ENCODE peak calls at places on chromosome 2, in nine cellular contexts. One of them, this sample, is unnamed.

GRCh38 chr2:207408086-207408794 is 121.5 kb upstream of the CREB1 start:
- DNase-seq in Caki2: no peak
- DNase-seq in globus pallidus: no peak
- DNase-seq in substantia nigra: no peak
- DNase-seq in NCI-H524: no peak
- DNase-seq in NCI-H2029: peak; percentile 98
- DNase-seq in tibial artery: no peak
- DNase-seq in K562: no peak
- DNase-seq in neural progenitor cell: no peak
- DNase-seq in this sample: no peak

GRCh38 chr2:202035089-202035940 is 1.7 kb downstream of the FZD7 start:
- DNase-seq in NCI-H524: peak; percentile 40
- DNase-seq in tibial artery: peak; percentile 85
- DNase-seq in K562: no peak
- DNase-seq in neural progenitor cell: peak; percentile 85
- DNase-seq in NCI-H2029: no peak
- DNase-seq in substantia nigra: no peak
- DNase-seq in Caki2: no peak
- DNase-seq in globus pallidus: no peak
- DNase-seq in this sample: no peak

GRCh38 chr2:60070166-60070565 is 483.3 kb downstream of the BCL11A start:
- DNase-seq in Caki2: no peak
- DNase-seq in NCI-H2029: no peak
- DNase-seq in tibial artery: no peak
- DNase-seq in globus pallidus: no peak
- DNase-seq in K562: no peak
- DNase-seq in neural progenitor cell: no peak
- DNase-seq in substantia nigra: no peak
- DNase-seq in NCI-H524: no peak
- DNase-seq in this sample: no peak

GRCh38 chr2:240624950-240625621 is at the start of gene GPR35:
- DNase-seq in NCI-H524: no peak
- DNase-seq in globus pallidus: no peak
- DNase-seq in Caki2: no peak
- DNase-seq in K562: peak; percentile 60
- DNase-seq in substantia nigra: no peak
- DNase-seq in neural progenitor cell: no peak
- DNase-seq in NCI-H2029: no peak
- DNase-seq in tibial artery: peak; percentile 68
- DNase-seq in this sample: peak; percentile 75

GRCh38 chr2:88239781-88240180 is 69.6 kb downstream of the THNSL2 start:
- DNase-seq in tibial artery: no peak
- DNase-seq in globus pallidus: no peak
- DNase-seq in Caki2: no peak
- DNase-seq in K562: peak; percentile 54
- DNase-seq in neural progenitor cell: no peak
- DNase-seq in NCI-H2029: no peak
- DNase-seq in substantia nigra: no peak
- DNase-seq in NCI-H524: no peak
- DNase-seq in this sample: peak; percentile 72

GRCh38 chr2:136080114-136080513 is 37.8 kb downstream of the CXCR4 start:
- DNase-seq in globus pallidus: no peak
- DNase-seq in NCI-H524: no peak
- DNase-seq in tibial artery: no peak
- DNase-seq in neural progenitor cell: no peak
- DNase-seq in Caki2: no peak
- DNase-seq in NCI-H2029: no peak
- DNase-seq in substantia nigra: no peak
- DNase-seq in K562: no peak
- DNase-seq in this sample: no peak

GRCh38 chr2:108927936-108928659 is 60.9 kb downstream of the EDAR start:
- DNase-seq in K562: peak; percentile 61
- DNase-seq in Caki2: peak; percentile 43
- DNase-seq in NCI-H524: peak; percentile 3
- DNase-seq in tibial artery: no peak
- DNase-seq in neural progenitor cell: peak; percentile 72
- DNase-seq in globus pallidus: peak; percentile 29
- DNase-seq in NCI-H2029: peak; percentile 21
- DNase-seq in substantia nigra: no peak
- DNase-seq in this sample: peak; percentile 27

GRCh38 chr2:112754562-112754961 is 9.8 kb downstream of the CKAP2L start:
- DNase-seq in NCI-H524: no peak
- DNase-seq in globus pallidus: no peak
- DNase-seq in neural progenitor cell: no peak
- DNase-seq in NCI-H2029: no peak
- DNase-seq in tibial artery: no peak
- DNase-seq in substantia nigra: no peak
- DNase-seq in Caki2: no peak
- DNase-seq in K562: no peak
- DNase-seq in this sample: no peak

GRCh38 chr2:188138313-188138712 is 153.4 kb upstream of the GULP1 start:
- DNase-seq in NCI-H524: no peak
- DNase-seq in neural progenitor cell: no peak
- DNase-seq in globus pallidus: no peak
- DNase-seq in NCI-H2029: no peak
- DNase-seq in K562: no peak
- DNase-seq in Caki2: no peak
- DNase-seq in substantia nigra: no peak
- DNase-seq in tibial artery: no peak
- DNase-seq in this sample: no peak

GRCh38 chr2:11365096-11365856 is 20.8 kb upstream of the ROCK2 start:
- DNase-seq in tibial artery: no peak
- DNase-seq in NCI-H524: peak; percentile 19
- DNase-seq in K562: no peak
- DNase-seq in Caki2: no peak
- DNase-seq in NCI-H2029: no peak
- DNase-seq in neural progenitor cell: peak; percentile 83
- DNase-seq in substantia nigra: no peak
- DNase-seq in globus pallidus: no peak
- DNase-seq in this sample: no peak

GRCh38 chr2:195480121-195480520 is 176.9 kb upstream of the SLC39A10 start:
- DNase-seq in substantia nigra: no peak
- DNase-seq in NCI-H2029: no peak
- DNase-seq in neural progenitor cell: no peak
- DNase-seq in tibial artery: no peak
- DNase-seq in NCI-H524: no peak
- DNase-seq in K562: no peak
- DNase-seq in Caki2: no peak
- DNase-seq in globus pallidus: no peak
- DNase-seq in this sample: no peak

GRCh38 chr2:206274434-206275273 is at the start of gene ZDBF2:
- DNase-seq in NCI-H2029: peak; percentile 30
- DNase-seq in tibial artery: peak; percentile 69
- DNase-seq in K562: peak; percentile 34
- DNase-seq in neural progenitor cell: peak; percentile 89
- DNase-seq in globus pallidus: peak; percentile 5
- DNase-seq in Caki2: peak; percentile 55
- DNase-seq in NCI-H524: peak; percentile 14
- DNase-seq in substantia nigra: no peak
- DNase-seq in this sample: no peak

GRCh38 chr2:120287183-120288015 is 34.7 kb downstream of the RALB start:
- DNase-seq in neural progenitor cell: no peak
- DNase-seq in NCI-H2029: no peak
- DNase-seq in Caki2: peak; percentile 91
- DNase-seq in substantia nigra: no peak
- DNase-seq in K562: no peak
- DNase-seq in globus pallidus: no peak
- DNase-seq in tibial artery: no peak
- DNase-seq in NCI-H524: no peak
- DNase-seq in this sample: peak; percentile 98

GRCh38 chr2:128325665-128326181 is 7.1 kb upstream of the HS6ST1 start:
- DNase-seq in NCI-H2029: no peak
- DNase-seq in NCI-H524: no peak
- DNase-seq in tibial artery: peak; percentile 89
- DNase-seq in neural progenitor cell: no peak
- DNase-seq in Caki2: no peak
- DNase-seq in substantia nigra: no peak
- DNase-seq in K562: no peak
- DNase-seq in globus pallidus: no peak
- DNase-seq in this sample: no peak

GRCh38 chr2:72330673-72331072 is 183.0 kb upstream of the CYP26B1 start:
- DNase-seq in NCI-H524: no peak
- DNase-seq in K562: peak; percentile 5
- DNase-seq in NCI-H2029: no peak
- DNase-seq in Caki2: no peak
- DNase-seq in tibial artery: no peak
- DNase-seq in neural progenitor cell: no peak
- DNase-seq in globus pallidus: no peak
- DNase-seq in substantia nigra: no peak
- DNase-seq in this sample: no peak

GRCh38 chr2:595141-595805 is 81.9 kb downstream of the TMEM18 start:
- DNase-seq in K562: no peak
- DNase-seq in tibial artery: no peak
- DNase-seq in neural progenitor cell: no peak
- DNase-seq in substantia nigra: no peak
- DNase-seq in NCI-H2029: no peak
- DNase-seq in NCI-H524: no peak
- DNase-seq in globus pallidus: no peak
- DNase-seq in Caki2: no peak
- DNase-seq in this sample: no peak

GRCh38 chr2:67054725-67055124 is 342.4 kb upstream of the ETAA1 start:
- DNase-seq in NCI-H524: no peak
- DNase-seq in substantia nigra: no peak
- DNase-seq in neural progenitor cell: no peak
- DNase-seq in Caki2: no peak
- DNase-seq in K562: no peak
- DNase-seq in NCI-H2029: no peak
- DNase-seq in globus pallidus: no peak
- DNase-seq in tibial artery: no peak
- DNase-seq in this sample: no peak

GRCh38 chr2:72936669-72937355 is 19.5 kb downstream of the EMX1 start:
- DNase-seq in NCI-H524: no peak
- DNase-seq in Caki2: no peak
- DNase-seq in K562: no peak
- DNase-seq in NCI-H2029: no peak
- DNase-seq in tibial artery: no peak
- DNase-seq in substantia nigra: no peak
- DNase-seq in globus pallidus: no peak
- DNase-seq in neural progenitor cell: no peak
- DNase-seq in this sample: no peak

GRCh38 chr2:178069551-178069950 is 3.0 kb downstream of the PDE11A start:
- DNase-seq in K562: peak; percentile 39
- DNase-seq in NCI-H2029: peak; percentile 28
- DNase-seq in Caki2: peak; percentile 25
- DNase-seq in NCI-H524: no peak
- DNase-seq in tibial artery: no peak
- DNase-seq in globus pallidus: no peak
- DNase-seq in neural progenitor cell: no peak
- DNase-seq in substantia nigra: no peak
- DNase-seq in this sample: no peak

GRCh38 chr2:173198338-173198737 is 122.7 kb downstream of the MAP3K20 start:
- DNase-seq in K562: no peak
- DNase-seq in tibial artery: no peak
- DNase-seq in Caki2: no peak
- DNase-seq in globus pallidus: no peak
- DNase-seq in substantia nigra: no peak
- DNase-seq in neural progenitor cell: no peak
- DNase-seq in NCI-H524: no peak
- DNase-seq in NCI-H2029: no peak
- DNase-seq in this sample: no peak

GRCh38 chr2:168171069-168171762 is 76.2 kb downstream of the STK39 start:
- DNase-seq in Caki2: no peak
- DNase-seq in K562: no peak
- DNase-seq in substantia nigra: no peak
- DNase-seq in tibial artery: no peak
- DNase-seq in neural progenitor cell: no peak
- DNase-seq in globus pallidus: no peak
- DNase-seq in NCI-H524: no peak
- DNase-seq in NCI-H2029: no peak
- DNase-seq in this sample: no peak

GRCh38 chr2:52391576-52391975 is 1359.6 kb upstream of the NRXN1 start:
- DNase-seq in globus pallidus: no peak
- DNase-seq in K562: no peak
- DNase-seq in NCI-H524: no peak
- DNase-seq in Caki2: no peak
- DNase-seq in NCI-H2029: no peak
- DNase-seq in neural progenitor cell: no peak
- DNase-seq in tibial artery: no peak
- DNase-seq in substantia nigra: no peak
- DNase-seq in this sample: no peak

GRCh38 chr2:37671816-37672103 is 318 bp upstream of the CDC42EP3 start:
- DNase-seq in neural progenitor cell: no peak
- DNase-seq in NCI-H524: peak; percentile 67
- DNase-seq in globus pallidus: no peak
- DNase-seq in tibial artery: peak; percentile 70
- DNase-seq in NCI-H2029: no peak
- DNase-seq in K562: no peak
- DNase-seq in Caki2: no peak
- DNase-seq in substantia nigra: no peak
- DNase-seq in this sample: no peak

GRCh38 chr2:3633089-3633981 is 24.7 kb upstream of the ALLC start:
- DNase-seq in substantia nigra: no peak
- DNase-seq in neural progenitor cell: no peak
- DNase-seq in Caki2: no peak
- DNase-seq in tibial artery: peak; percentile 56
- DNase-seq in globus pallidus: no peak
- DNase-seq in NCI-H2029: peak; percentile 58
- DNase-seq in K562: no peak
- DNase-seq in NCI-H524: peak; percentile 91
- DNase-seq in this sample: no peak

GRCh38 chr2:216799873-216800421 is 59.9 kb downstream of the TNP1 start:
- DNase-seq in K562: peak; percentile 60
- DNase-seq in Caki2: peak; percentile 14
- DNase-seq in tibial artery: peak; percentile 87
- DNase-seq in globus pallidus: no peak
- DNase-seq in NCI-H2029: no peak
- DNase-seq in substantia nigra: no peak
- DNase-seq in neural progenitor cell: no peak
- DNase-seq in NCI-H524: no peak
- DNase-seq in this sample: no peak

GRCh38 chr2:128282246-128282975 is 36.3 kb downstream of the HS6ST1 start:
- DNase-seq in Caki2: no peak
- DNase-seq in NCI-H524: peak; percentile 43
- DNase-seq in substantia nigra: no peak
- DNase-seq in tibial artery: peak; percentile 60
- DNase-seq in K562: no peak
- DNase-seq in globus pallidus: no peak
- DNase-seq in NCI-H2029: no peak
- DNase-seq in neural progenitor cell: no peak
- DNase-seq in this sample: no peak

GRCh38 chr2:47061989-47062678 is 93.0 kb downstream of the STPG4 start:
- DNase-seq in tibial artery: no peak
- DNase-seq in neural progenitor cell: no peak
- DNase-seq in NCI-H2029: no peak
- DNase-seq in substantia nigra: no peak
- DNase-seq in Caki2: no peak
- DNase-seq in globus pallidus: no peak
- DNase-seq in K562: peak; percentile 38
- DNase-seq in NCI-H524: no peak
- DNase-seq in this sample: no peak

GRCh38 chr2:189854956-189855355 is 70.7 kb downstream of the PMS1 start:
- DNase-seq in K562: no peak
- DNase-seq in substantia nigra: no peak
- DNase-seq in NCI-H524: no peak
- DNase-seq in Caki2: no peak
- DNase-seq in neural progenitor cell: no peak
- DNase-seq in tibial artery: no peak
- DNase-seq in NCI-H2029: no peak
- DNase-seq in globus pallidus: no peak
- DNase-seq in this sample: no peak